ENCODE peak calls at places on chromosomes 13 and 19, in four cellular contexts. One of them, this sample, is unnamed.

GRCh38 chr13:107993239-107993948 is 221.9 kb downstream of the LIG4 start:
- DNase-seq in colonic mucosa: no peak
- DNase-seq in endothelial cell: no peak
- DNase-seq in stimulated activated CD8-positive, alpha-beta memory T cell treated with anti-CD3 and anti-CD28 coated beads, Interleukin-7, amount 100 ng/mL, for 24 hours: no peak
- DNase-seq in this sample: peak

GRCh38 chr13:50127017-50127725 is 111.9 kb downstream of the KCNRG start:
- DNase-seq in stimulated activated CD8-positive, alpha-beta memory T cell treated with anti-CD3 and anti-CD28 coated beads, Interleukin-7, amount 100 ng/mL, for 24 hours: no peak
- DNase-seq in endothelial cell: peak
- DNase-seq in colonic mucosa: peak
- DNase-seq in this sample: no peak

GRCh38 chr19:37251308-37252229 is 33.6 kb downstream of the ZNF383 start:
- DNase-seq in endothelial cell: no peak
- DNase-seq in colonic mucosa: peak
- DNase-seq in stimulated activated CD8-positive, alpha-beta memory T cell treated with anti-CD3 and anti-CD28 coated beads, Interleukin-7, amount 100 ng/mL, for 24 hours: no peak
- DNase-seq in this sample: peak

GRCh38 chr13:112957295-112957677 is 11.7 kb upstream of the MCF2L start:
- DNase-seq in colonic mucosa: no peak
- DNase-seq in endothelial cell: no peak
- DNase-seq in stimulated activated CD8-positive, alpha-beta memory T cell treated with anti-CD3 and anti-CD28 coated beads, Interleukin-7, amount 100 ng/mL, for 24 hours: no peak
- DNase-seq in this sample: no peak

GRCh38 chr19:30719991-30720329 is 347.8 kb downstream of the ZNF536 start:
- DNase-seq in colonic mucosa: no peak
- DNase-seq in endothelial cell: no peak
- DNase-seq in stimulated activated CD8-positive, alpha-beta memory T cell treated with anti-CD3 and anti-CD28 coated beads, Interleukin-7, amount 100 ng/mL, for 24 hours: no peak
- DNase-seq in this sample: no peak

GRCh38 chr13:32125746-32126145 is 94.2 kb downstream of the FRY start:
- DNase-seq in endothelial cell: no peak
- DNase-seq in colonic mucosa: no peak
- DNase-seq in stimulated activated CD8-positive, alpha-beta memory T cell treated with anti-CD3 and anti-CD28 coated beads, Interleukin-7, amount 100 ng/mL, for 24 hours: no peak
- DNase-seq in this sample: no peak

GRCh38 chr13:72562686-72563085 is 164.7 kb downstream of the MZT1 start:
- DNase-seq in endothelial cell: no peak
- DNase-seq in colonic mucosa: no peak
- DNase-seq in stimulated activated CD8-positive, alpha-beta memory T cell treated with anti-CD3 and anti-CD28 coated beads, Interleukin-7, amount 100 ng/mL, for 24 hours: no peak
- DNase-seq in this sample: no peak

GRCh38 chr19:31421856-31422255 is 72.6 kb upstream of the TSHZ3 start:
- DNase-seq in colonic mucosa: no peak
- DNase-seq in stimulated activated CD8-positive, alpha-beta memory T cell treated with anti-CD3 and anti-CD28 coated beads, Interleukin-7, amount 100 ng/mL, for 24 hours: no peak
- DNase-seq in endothelial cell: no peak
- DNase-seq in this sample: no peak

GRCh38 chr19:47158367-47158791 is 27.7 kb downstream of the SAE1 start:
- DNase-seq in stimulated activated CD8-positive, alpha-beta memory T cell treated with anti-CD3 and anti-CD28 coated beads, Interleukin-7, amount 100 ng/mL, for 24 hours: no peak
- DNase-seq in endothelial cell: peak
- DNase-seq in colonic mucosa: peak
- DNase-seq in this sample: no peak

GRCh38 chr13:105142556-105142955 is 1392.9 kb downstream of the EFNB2 start:
- DNase-seq in colonic mucosa: no peak
- DNase-seq in endothelial cell: no peak
- DNase-seq in stimulated activated CD8-positive, alpha-beta memory T cell treated with anti-CD3 and anti-CD28 coated beads, Interleukin-7, amount 100 ng/mL, for 24 hours: no peak
- DNase-seq in this sample: no peak

GRCh38 chr13:77328819-77329132 is 1.9 kb upstream of the MYCBP2 start:
- DNase-seq in stimulated activated CD8-positive, alpha-beta memory T cell treated with anti-CD3 and anti-CD28 coated beads, Interleukin-7, amount 100 ng/mL, for 24 hours: no peak
- DNase-seq in endothelial cell: no peak
- DNase-seq in colonic mucosa: no peak
- DNase-seq in this sample: no peak

GRCh38 chr13:113497217-113497616 is 6.7 kb upstream of the DCUN1D2 start:
- DNase-seq in stimulated activated CD8-positive, alpha-beta memory T cell treated with anti-CD3 and anti-CD28 coated beads, Interleukin-7, amount 100 ng/mL, for 24 hours: no peak
- DNase-seq in colonic mucosa: no peak
- DNase-seq in endothelial cell: no peak
- DNase-seq in this sample: no peak

GRCh38 chr13:95494082-95494681 is 58.3 kb upstream of the CLDN10 start:
- DNase-seq in endothelial cell: peak
- DNase-seq in stimulated activated CD8-positive, alpha-beta memory T cell treated with anti-CD3 and anti-CD28 coated beads, Interleukin-7, amount 100 ng/mL, for 24 hours: no peak
- DNase-seq in colonic mucosa: peak
- DNase-seq in this sample: peak

GRCh38 chr13:42997381-42997780 is 5.3 kb upstream of the EPSTI1 start:
- DNase-seq in colonic mucosa: no peak
- DNase-seq in stimulated activated CD8-positive, alpha-beta memory T cell treated with anti-CD3 and anti-CD28 coated beads, Interleukin-7, amount 100 ng/mL, for 24 hours: no peak
- DNase-seq in endothelial cell: no peak
- DNase-seq in this sample: no peak

GRCh38 chr13:113122571-113123225 is at the start of gene F10:
- DNase-seq in stimulated activated CD8-positive, alpha-beta memory T cell treated with anti-CD3 and anti-CD28 coated beads, Interleukin-7, amount 100 ng/mL, for 24 hours: no peak
- DNase-seq in endothelial cell: no peak
- DNase-seq in colonic mucosa: peak
- DNase-seq in this sample: peak

GRCh38 chr19:39390460-39390758 is 497 bp downstream of the PAF1 start:
- DNase-seq in stimulated activated CD8-positive, alpha-beta memory T cell treated with anti-CD3 and anti-CD28 coated beads, Interleukin-7, amount 100 ng/mL, for 24 hours: peak
- DNase-seq in colonic mucosa: peak
- DNase-seq in endothelial cell: no peak
- DNase-seq in this sample: no peak